ENCODE peak calls at places on chromosomes 11 and 22, in six cellular contexts. O, I, D, T, Y and M are unnamed samples.

GRCh38 chr11:43942651-43943356 is 367 bp downstream of the C11orf96 start:
- DNase-seq in O (no peak), I (no peak), D (peak), T (peak), Y (peak), M (peak)

GRCh38 chr11:62687508-62688396 is 1.6 kb downstream of the LRRN4CL start:
- DNase-seq in O (no peak), I (no peak), D (no peak), T (no peak), Y (no peak), M (no peak)

GRCh38 chr22:41043727-41044126 is 48.7 kb upstream of the EP300 start:
- DNase-seq in O (no peak), I (no peak), D (no peak), T (no peak), Y (no peak), M (no peak)

GRCh38 chr11:7892751-7893356 is 38.2 kb downstream of the OR10A6 start:
- DNase-seq in O (peak), I (no peak), D (peak), T (no peak), Y (peak), M (peak)

GRCh38 chr22:23241562-23242472 is 61.5 kb downstream of the BCR start:
- DNase-seq in O (no peak), I (no peak), D (no peak), T (no peak), Y (no peak), M (no peak)

GRCh38 chr11:133619397-133619796 is 87.1 kb upstream of the OPCML start:
- DNase-seq in O (no peak), I (no peak), D (no peak), T (no peak), Y (no peak), M (no peak)

GRCh38 chr11:69138265-69138664 is 17.5 kb upstream of the SMIM38 start:
- DNase-seq in O (peak), I (no peak), D (peak), T (no peak), Y (peak), M (peak)

GRCh38 chr22:47392729-47393128 is 630.3 kb downstream of the TBC1D22A start:
- DNase-seq in O (no peak), I (no peak), D (no peak), T (no peak), Y (no peak), M (no peak)

GRCh38 chr11:8040261-8040920 is 40.6 kb upstream of the TUB start:
- DNase-seq in O (no peak), I (no peak), D (no peak), T (no peak), Y (no peak), M (no peak)

GRCh38 chr22:48334971-48335370 is 1492.7 kb downstream of the BRD1 start:
- DNase-seq in O (no peak), I (no peak), D (no peak), T (peak), Y (no peak), M (no peak)

GRCh38 chr22:41280065-41280464 is 5.9 kb downstream of the RANGAP1 start:
- DNase-seq in O (no peak), I (no peak), D (no peak), T (no peak), Y (no peak), M (no peak)

GRCh38 chr11:135006800-135007199 is 594.8 kb upstream of the B3GAT1 start:
- DNase-seq in O (no peak), I (no peak), D (no peak), T (no peak), Y (no peak), M (no peak)

GRCh38 chr11:70661763-70662501 is 263.6 kb downstream of the CTTN start:
- DNase-seq in O (peak), I (no peak), D (peak), T (no peak), Y (peak), M (no peak)

GRCh38 chr11:23688835-23689234 is 808.0 kb upstream of the LUZP2 start:
- DNase-seq in O (no peak), I (no peak), D (peak), T (no peak), Y (peak), M (peak)

GRCh38 chr22:30062934-30063333 is 17.3 kb upstream of the HORMAD2 start:
- DNase-seq in O (no peak), I (no peak), D (no peak), T (no peak), Y (no peak), M (no peak)

GRCh38 chr11:316031-316701 is 2.3 kb downstream of the IFITM1 start:
- DNase-seq in O (no peak), I (no peak), D (no peak), T (peak), Y (peak), M (no peak)

GRCh38 chr22:41216984-41217383 is 11.9 kb downstream of the L3MBTL2 start:
- DNase-seq in O (no peak), I (no peak), D (peak), T (no peak), Y (peak), M (peak)

GRCh38 chr22:46576556-46577351 is 39.3 kb upstream of the CELSR1 start:
- DNase-seq in O (peak), I (peak), D (peak), T (peak), Y (peak), M (peak)

GRCh38 chr11:111206472-111206871 is 39.1 kb upstream of the POU2AF2 start:
- DNase-seq in O (peak), I (no peak), D (peak), T (no peak), Y (peak), M (peak)

GRCh38 chr22:48618326-48618725 is 1209.3 kb downstream of the BRD1 start:
- DNase-seq in O (no peak), I (no peak), D (no peak), T (no peak), Y (no peak), M (no peak)

GRCh38 chr11:124758355-124759267 is 3.5 kb downstream of the ESAM start:
- DNase-seq in O (peak), I (peak), D (peak), T (peak), Y (peak), M (peak)

GRCh38 chr22:29154364-29155048 is 51.2 kb upstream of the EMID1 start:
- DNase-seq in O (peak), I (peak), D (peak), T (peak), Y (peak), M (peak)

GRCh38 chr22:45599836-45600577 is 71.6 kb upstream of the ATXN10 start:
- DNase-seq in O (no peak), I (no peak), D (no peak), T (peak), Y (no peak), M (no peak)

GRCh38 chr22:30452861-30453260 is 19.0 kb downstream of the SEC14L3 start:
- DNase-seq in O (no peak), I (no peak), D (no peak), T (no peak), Y (no peak), M (no peak)

GRCh38 chr22:22810018-22810427 is 77.6 kb upstream of the IGLL5 start:
- DNase-seq in O (no peak), I (no peak), D (peak), T (peak), Y (peak), M (peak)

GRCh38 chr11:130549393-130549999 is 101.1 kb downstream of the ADAMTS15 start:
- DNase-seq in O (peak), I (no peak), D (no peak), T (no peak), Y (peak), M (peak)

GRCh38 chr11:70332567-70332966 is 62.1 kb downstream of the PPFIA1 start:
- DNase-seq in O (no peak), I (no peak), D (no peak), T (no peak), Y (no peak), M (no peak)

GRCh38 chr22:19779685-19780268 is 19.2 kb downstream of the TBX1 start:
- DNase-seq in O (no peak), I (no peak), D (peak), T (no peak), Y (no peak), M (no peak)

DNA sequence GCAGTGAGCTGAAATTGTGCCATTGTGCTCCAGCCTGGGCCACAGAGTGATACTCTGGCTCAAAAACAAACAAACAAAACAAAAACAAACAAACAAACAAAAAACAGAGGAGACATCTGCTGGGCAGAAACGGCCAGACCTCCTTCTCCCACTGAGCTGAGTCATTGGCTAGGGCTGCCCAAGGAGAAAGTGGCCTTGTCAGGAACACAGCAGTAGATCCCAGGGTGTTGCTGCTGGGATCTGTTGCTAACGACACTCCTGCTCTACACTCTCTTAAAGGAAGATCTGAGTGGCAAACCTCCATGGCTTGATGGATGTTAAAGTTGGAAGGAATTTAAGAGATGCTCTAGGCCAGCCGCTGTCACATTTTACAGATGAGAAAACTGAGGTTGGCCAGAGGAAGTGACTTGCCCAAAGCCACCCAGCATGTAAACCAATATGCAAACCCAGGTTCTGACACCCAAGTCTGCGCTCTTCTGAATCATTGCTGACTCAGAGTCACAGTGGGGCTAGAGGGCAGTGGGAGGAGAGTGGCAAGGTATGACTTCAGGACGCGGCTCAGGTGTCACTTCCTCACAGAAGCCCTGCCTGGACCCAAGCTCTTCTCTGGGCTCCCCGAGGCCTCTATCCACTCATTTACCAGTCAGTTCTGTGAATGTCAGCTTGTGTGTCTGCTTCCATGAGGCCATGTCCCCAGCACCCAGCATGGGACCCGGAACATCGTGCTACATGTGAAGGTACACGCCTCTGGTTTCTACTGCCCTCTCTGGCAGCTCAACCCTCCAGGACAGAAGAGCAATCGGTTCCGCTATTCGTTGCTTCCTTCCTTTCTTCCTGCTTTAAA is 11.3 kb upstream of the GDPD5 start:
- DNase-seq in O (no peak), I (peak), D (peak), T (no peak), Y (no peak), M (no peak)
- TF ChIP-seq CTCF in O (no peak), I (no peak), D (no peak), T (no peak), Y (no peak), M (no peak)

GRCh38 chr22:17266261-17266971 is 47.2 kb upstream of the ADA2 start:
- DNase-seq in O (no peak), I (no peak), D (no peak), T (no peak), Y (no peak), M (no peak)

GRCh38 chr22:17267661-17268330 is 48.6 kb upstream of the ADA2 start:
- DNase-seq in O (no peak), I (no peak), D (no peak), T (no peak), Y (no peak), M (no peak)

GRCh38 chr22:17269607-17270261 is 50.5 kb upstream of the ADA2 start:
- DNase-seq in O (no peak), I (no peak), D (no peak), T (no peak), Y (no peak), M (no peak)

GRCh38 chr22:17269224-17269606 is 50.0 kb upstream of the ADA2 start:
- DNase-seq in O (no peak), I (no peak), D (no peak), T (no peak), Y (no peak), M (no peak)

DNA sequence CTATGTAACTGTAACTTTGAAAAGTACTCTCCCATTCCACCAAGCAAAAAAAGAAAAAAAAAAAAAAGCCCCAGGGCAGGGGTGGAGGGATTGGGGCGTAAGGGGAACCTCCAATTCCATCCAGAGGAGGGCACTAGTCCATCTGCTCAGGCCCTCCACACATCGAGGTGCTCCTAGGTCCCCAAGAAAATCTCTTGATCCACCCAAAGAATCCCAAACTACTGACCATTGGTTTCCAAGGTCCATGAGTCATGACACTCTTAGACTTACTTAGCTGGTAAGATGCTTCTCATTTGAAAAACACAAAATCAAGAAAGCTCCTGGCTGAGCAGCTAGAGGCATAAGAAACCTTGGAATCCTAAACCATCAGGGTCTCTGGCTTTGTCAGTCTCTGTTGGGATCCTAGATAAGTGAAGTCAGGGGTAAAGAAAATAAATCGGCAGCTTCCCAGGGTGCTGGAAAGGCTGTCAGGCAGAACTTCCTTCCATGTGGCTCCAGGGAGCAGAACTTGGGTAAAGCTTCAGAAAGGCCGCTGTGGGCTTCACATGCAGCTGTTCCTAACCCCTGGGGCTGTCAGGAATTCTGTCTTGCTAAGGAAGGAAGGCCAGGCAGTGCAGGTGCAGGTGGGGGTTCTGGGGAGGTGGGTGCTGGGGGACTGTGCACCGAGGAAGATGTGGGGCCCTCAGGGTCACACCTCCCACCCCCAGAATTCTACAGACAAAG is 49.4 kb upstream of the ADA2 start:
- DNase-seq in O (no peak), I (no peak), D (no peak), T (no peak), Y (peak), M (no peak)
- TF ChIP-seq CTCF in O (no peak), I (no peak), D (no peak), T (peak), Y (no peak), M (no peak)

DNA sequence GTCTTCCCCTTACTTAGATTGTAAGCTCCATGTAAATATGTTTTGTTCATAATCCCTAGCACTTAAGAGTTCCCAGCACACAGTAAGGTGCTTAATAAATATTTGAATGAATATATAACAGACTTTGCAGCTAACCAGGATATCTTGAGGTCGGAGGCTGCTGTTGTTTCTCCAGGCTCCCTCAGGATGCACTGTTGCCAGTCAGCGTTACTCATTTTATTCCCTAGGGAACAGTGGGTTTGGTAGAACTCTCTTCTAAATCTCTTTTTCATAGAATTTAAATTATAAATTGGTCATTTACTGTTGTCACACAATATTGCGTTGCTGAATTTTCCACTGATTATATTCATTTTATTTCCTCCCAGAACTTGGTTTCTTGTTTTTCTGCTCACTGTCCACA is 995 bp upstream of the CAPRIN1 start:
- DNase-seq in O (peak), I (no peak), D (peak), T (no peak), Y (peak), M (peak)
- TF ChIP-seq CTCF in O (no peak), I (no peak), D (no peak), T (no peak), Y (no peak), M (no peak)

GRCh38 chr11:128346808-128347207 is 240.6 kb downstream of the ETS1 start:
- DNase-seq in O (peak), I (no peak), D (peak), T (no peak), Y (peak), M (peak)

GRCh38 chr11:128354476-128354875 is 232.9 kb downstream of the ETS1 start:
- DNase-seq in O (no peak), I (no peak), D (peak), T (no peak), Y (peak), M (peak)

GRCh38 chr11:128355558-128355957 is 231.8 kb downstream of the ETS1 start:
- DNase-seq in O (no peak), I (no peak), D (no peak), T (no peak), Y (no peak), M (no peak)

GRCh38 chr11:128349650-128350296 is 237.6 kb downstream of the ETS1 start:
- DNase-seq in O (no peak), I (no peak), D (no peak), T (no peak), Y (no peak), M (no peak)

DNA sequence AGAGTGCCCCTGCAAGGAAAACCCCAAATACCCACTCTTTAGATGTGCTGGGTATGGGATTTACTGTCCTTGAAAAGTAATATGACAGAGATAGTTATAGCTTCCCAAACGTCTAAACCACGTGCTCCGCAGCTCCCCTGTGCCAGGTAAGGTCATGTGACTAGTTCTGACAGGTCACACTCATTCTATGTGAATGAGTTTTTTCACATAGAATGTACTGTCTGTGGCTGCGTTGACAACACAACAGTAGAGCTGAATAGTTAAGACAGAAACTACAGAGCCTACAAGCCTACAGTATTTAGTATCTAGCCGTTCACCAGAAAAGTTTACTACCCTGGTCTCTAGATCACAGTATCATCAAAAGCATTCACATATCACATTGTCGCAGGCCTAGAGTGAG is 236.2 kb downstream of the ETS1 start:
- DNase-seq in O (no peak), I (no peak), D (no peak), T (no peak), Y (no peak), M (no peak)
- TF ChIP-seq CTCF in O (no peak), I (no peak), D (no peak), T (no peak), Y (no peak), M (no peak)

DNA sequence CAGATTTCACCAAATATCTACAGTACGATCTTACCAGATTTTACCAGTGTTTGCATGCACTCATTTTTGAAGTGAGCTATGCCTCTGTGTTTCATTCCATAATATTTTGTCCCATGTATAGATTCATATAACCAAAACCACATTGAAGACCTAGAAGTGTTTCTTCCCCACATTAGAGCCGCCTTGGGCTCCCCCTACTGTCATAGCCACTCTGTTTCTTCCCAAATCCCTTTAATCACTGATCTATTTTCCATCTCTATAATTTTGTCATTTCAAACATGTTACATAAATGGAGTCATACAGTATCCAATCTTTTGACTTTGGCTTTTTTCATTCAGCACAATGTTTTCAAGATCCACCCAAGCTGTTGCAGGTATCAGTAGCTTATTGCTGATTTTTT is 12.7 kb downstream of the MRGPRX3 start:
- DNase-seq in O (peak), I (no peak), D (no peak), T (no peak), Y (no peak), M (no peak)
- TF ChIP-seq CTCF in O (peak), I (no peak), D (no peak), T (no peak), Y (peak), M (peak)

GRCh38 chr11:61173456-61173855 is 12.2 kb upstream of the VPS37C start:
- DNase-seq in O (peak), I (no peak), D (peak), T (no peak), Y (peak), M (peak)
- TF ChIP-seq CTCF in O (peak), I (no peak), D (peak), T (no peak), Y (no peak), M (no peak)

DNA sequence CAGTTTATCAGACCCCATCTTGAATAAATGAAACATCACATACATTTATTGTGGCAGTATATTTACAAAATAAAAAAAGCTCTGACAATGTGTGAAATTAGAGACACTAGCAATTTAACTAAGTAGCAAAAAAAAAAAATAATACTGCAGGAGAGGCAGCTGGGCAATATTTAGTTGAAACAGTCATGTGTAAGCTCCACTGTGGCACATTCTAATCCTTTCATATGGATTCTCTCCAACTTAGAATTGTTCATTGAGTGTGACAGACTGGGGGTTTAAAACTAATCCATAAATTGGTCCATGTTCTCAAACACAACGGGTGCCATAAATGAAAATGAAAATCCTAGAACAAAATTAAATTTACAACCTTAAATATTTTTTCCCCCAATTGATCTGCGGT is 302.2 kb downstream of the CADM1 start:
- DNase-seq in O (no peak), I (no peak), D (no peak), T (no peak), Y (no peak), M (no peak)
- TF ChIP-seq CTCF in O (no peak), I (no peak), D (no peak), T (no peak), Y (no peak), M (no peak)